ENCODE peak calls at places on chromosomes 2 and 18, in six cellular contexts. I is GM13977; K is Kasumi-1; U is tibial artery; O is stimulated activated CD4-positive, alpha-beta T cell treated with anti-CD3 and anti-CD28 coated beads, TNF-alpha, amount 100 ng/mL, for 24 hours; Y is GM23248. W is an unnamed sample.

GRCh38 chr2:81937944-81938343 is 1633.4 kb upstream of the LRRTM1 start:
- DNase-seq in I (no peak), K (no peak), U (no peak), O (no peak), Y (no peak), W (no peak)

GRCh38 chr18:55585586-55586521 is 2.1 kb downstream of the TCF4 start:
- DNase-seq in I (no peak), K (no peak), U (no peak), O (no peak), Y (peak; percentile 49), W (peak; percentile 33)

GRCh38 chr2:126534508-126534907 is 121.5 kb upstream of the GYPC start:
- DNase-seq in I (no peak), K (peak; percentile 98), U (no peak), O (no peak), Y (no peak), W (no peak)

GRCh38 chr18:39344487-39344886 is 1778.9 kb upstream of the CELF4 start:
- DNase-seq in I (no peak), K (no peak), U (no peak), O (no peak), Y (no peak), W (no peak)

GRCh38 chr18:38241736-38242135 is 676.1 kb upstream of the CELF4 start:
- DNase-seq in I (no peak), K (no peak), U (no peak), O (no peak), Y (peak; percentile 0), W (no peak)

GRCh38 chr2:239139566-239139965 is 261.3 kb downstream of the HDAC4 start:
- DNase-seq in I (no peak), K (no peak), U (no peak), O (no peak), Y (no peak), W (no peak)

GRCh38 chr2:137252934-137253333 is 487.6 kb downstream of the THSD7B start:
- DNase-seq in I (no peak), K (no peak), U (no peak), O (no peak), Y (peak; percentile 60), W (no peak)

GRCh38 chr2:172955587-172955986 is 120.1 kb upstream of the MAP3K20 start:
- DNase-seq in I (no peak), K (no peak), U (no peak), O (no peak), Y (no peak), W (no peak)

GRCh38 chr2:201109186-201109585 is 6.8 kb upstream of the CFLAR start:
- DNase-seq in I (no peak), K (no peak), U (no peak), O (no peak), Y (no peak), W (no peak)

W was measured in aorta.